ENCODE peak calls at places on chromosomes 1 and 21, in five cellular contexts. K is suprapubic skin, T is spleen, C is stomach, X is HCT116. R is an unnamed sample.

GRCh38 chr1:192363177-192363576 is 46.4 kb downstream of the RGS21 start:
- DNase-seq in K (no peak), T (no peak), C (no peak), X (no peak), R (no peak)

GRCh38 chr1:58908539-58909161 is 124.8 kb upstream of the JUN start:
- DNase-seq in K (no peak), T (no peak), C (no peak), X (no peak), R (no peak)

GRCh38 chr1:42336978-42337377 is 1.9 kb upstream of the FOXJ3 start:
- DNase-seq in K (no peak), T (no peak), C (no peak), X (no peak), R (no peak)

GRCh38 chr1:84774674-84775548 is 84.7 kb upstream of the SSX2IP start:
- DNase-seq in K (no peak), T (no peak), C (no peak), X (no peak), R (no peak)

GRCh38 chr1:194447635-194448034 is 1261.2 kb upstream of the B3GALT2 start:
- DNase-seq in K (no peak), T (no peak), C (no peak), X (no peak), R (no peak)

GRCh38 chr1:85692730-85693314 is 15.4 kb downstream of the ZNHIT6 start:
- DNase-seq in K (no peak), T (no peak), C (no peak), X (peak), R (no peak)

GRCh38 chr1:33348676-33349080 is 27.8 kb upstream of the A3GALT2 start:
- DNase-seq in K (no peak), T (peak), C (no peak), X (no peak), R (no peak)

GRCh38 chr1:197675475-197676324 is 99.6 kb downstream of the DENND1B start:
- DNase-seq in K (no peak), T (no peak), C (no peak), X (no peak), R (no peak)

GRCh38 chr1:38932496-38933014 is 9.1 kb downstream of the RHBDL2 start:
- DNase-seq in K (no peak), T (no peak), C (no peak), X (no peak), R (no peak)

GRCh38 chr1:1763657-1764621 is 14.3 kb downstream of the NADK start:
- DNase-seq in K (no peak), T (peak), C (peak), X (no peak), R (no peak)

GRCh38 chr1:156076609-156077429 is 5.4 kb downstream of the MEX3A start:
- DNase-seq in K (no peak), T (peak), C (no peak), X (no peak), R (peak)

GRCh38 chr21:14545906-14546480 is at the start of gene SAMSN1:
- DNase-seq in K (no peak), T (peak), C (peak), X (no peak), R (no peak)
- TF ChIP-seq POLR2A in K (no peak), T (peak), C (no peak), X (no peak), R (peak)

GRCh38 chr1:167168424-167168823 is 52.3 kb upstream of the POU2F1 start:
- DNase-seq in K (no peak), T (no peak), C (no peak), X (no peak), R (no peak)

GRCh38 chr1:167166703-167167100 is 54.0 kb upstream of the POU2F1 start:
- DNase-seq in K (no peak), T (no peak), C (no peak), X (no peak), R (no peak)

GRCh38 chr1:167165219-167165618 is 55.5 kb upstream of the POU2F1 start:
- DNase-seq in K (no peak), T (no peak), C (no peak), X (no peak), R (no peak)

GRCh38 chr1:167169642-167170041 is 51.0 kb upstream of the POU2F1 start:
- DNase-seq in K (no peak), T (no peak), C (no peak), X (no peak), R (no peak)

DNA sequence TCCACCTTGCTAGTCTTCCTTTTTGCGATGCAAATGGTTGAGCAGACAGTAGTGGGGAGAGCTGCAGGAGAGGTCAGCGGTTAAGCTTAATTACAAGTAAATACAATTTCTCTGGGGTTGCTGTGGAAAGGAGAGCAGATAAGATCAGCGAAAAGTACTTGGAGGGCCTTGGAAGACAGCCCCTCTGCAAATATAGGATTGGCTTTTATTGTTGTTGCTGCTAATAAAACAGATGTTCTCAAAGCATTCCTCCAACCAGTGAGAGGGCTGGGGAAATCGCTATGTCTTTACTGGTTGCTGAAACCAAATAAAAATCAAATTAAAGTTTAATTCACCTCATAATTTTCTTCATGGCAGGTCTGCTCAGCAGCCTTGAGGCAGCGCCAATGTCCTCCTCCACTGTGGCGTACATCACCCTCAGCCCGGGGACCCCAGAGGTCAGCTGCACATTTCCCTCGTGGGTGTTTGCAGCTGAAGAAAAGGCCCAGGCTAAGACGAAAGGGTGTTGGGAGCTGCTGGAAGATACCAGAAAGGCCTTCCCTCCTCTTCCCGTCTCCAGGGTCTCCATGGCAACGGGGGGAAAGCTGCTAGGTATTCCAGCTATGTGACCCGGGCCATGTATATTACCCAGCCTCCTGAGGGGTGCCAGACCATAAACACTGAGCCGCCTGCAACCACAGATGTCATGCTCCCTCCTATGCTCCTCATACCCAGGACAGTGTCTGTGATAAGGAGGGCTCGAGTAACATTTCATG is 54.6 kb upstream of the POU2F1 start:
- DNase-seq in K (no peak), T (no peak), C (no peak), X (no peak), R (no peak)
- TF ChIP-seq POLR2AphosphoS5 in K (no peak), T (no peak), C (no peak), X (no peak), R (no peak)

GRCh38 chr1:6249732-6250689 is 6.0 kb downstream of the HES3 start:
- DNase-seq in K (no peak), T (no peak), C (no peak), X (no peak), R (no peak)

GRCh38 chr1:6251681-6252373 is 7.8 kb downstream of the HES3 start:
- DNase-seq in K (no peak), T (no peak), C (no peak), X (no peak), R (no peak)

GRCh38 chr1:6252374-6252710 is 8.4 kb downstream of the HES3 start:
- DNase-seq in K (no peak), T (no peak), C (no peak), X (no peak), R (no peak)

GRCh38 chr1:6253380-6253779 is 7.5 kb downstream of the GPR153 start:
- DNase-seq in K (no peak), T (no peak), C (no peak), X (no peak), R (no peak)

GRCh38 chr1:6251233-6251632 is 7.3 kb downstream of the HES3 start:
- DNase-seq in K (no peak), T (no peak), C (no peak), X (no peak), R (no peak)
- TF ChIP-seq POLR2A in K (no peak), T (no peak), C (no peak), X (no peak), R (no peak)

GRCh38 chr1:219733511-219733910 is 120.6 kb upstream of the ZC3H11B start:
- DNase-seq in K (no peak), T (no peak), C (no peak), X (no peak), R (no peak)
- TF ChIP-seq POLR2AphosphoS5 in K (no peak), T (no peak), C (no peak), X (no peak), R (no peak)

GRCh38 chr1:201502511-201502857 is 4.4 kb downstream of the CSRP1 start:
- DNase-seq in K (no peak), T (peak), C (no peak), X (no peak), R (no peak)

GRCh38 chr1:201504799-201505504 is 2.0 kb downstream of the CSRP1 start:
- DNase-seq in K (no peak), T (peak), C (no peak), X (no peak), R (no peak)

GRCh38 chr1:201501812-201502510 is 5.0 kb downstream of the CSRP1 start:
- DNase-seq in K (no peak), T (peak), C (no peak), X (no peak), R (no peak)

GRCh38 chr1:201504179-201504631 is 2.7 kb downstream of the CSRP1 start:
- DNase-seq in K (no peak), T (no peak), C (no peak), X (no peak), R (no peak)

DNA sequence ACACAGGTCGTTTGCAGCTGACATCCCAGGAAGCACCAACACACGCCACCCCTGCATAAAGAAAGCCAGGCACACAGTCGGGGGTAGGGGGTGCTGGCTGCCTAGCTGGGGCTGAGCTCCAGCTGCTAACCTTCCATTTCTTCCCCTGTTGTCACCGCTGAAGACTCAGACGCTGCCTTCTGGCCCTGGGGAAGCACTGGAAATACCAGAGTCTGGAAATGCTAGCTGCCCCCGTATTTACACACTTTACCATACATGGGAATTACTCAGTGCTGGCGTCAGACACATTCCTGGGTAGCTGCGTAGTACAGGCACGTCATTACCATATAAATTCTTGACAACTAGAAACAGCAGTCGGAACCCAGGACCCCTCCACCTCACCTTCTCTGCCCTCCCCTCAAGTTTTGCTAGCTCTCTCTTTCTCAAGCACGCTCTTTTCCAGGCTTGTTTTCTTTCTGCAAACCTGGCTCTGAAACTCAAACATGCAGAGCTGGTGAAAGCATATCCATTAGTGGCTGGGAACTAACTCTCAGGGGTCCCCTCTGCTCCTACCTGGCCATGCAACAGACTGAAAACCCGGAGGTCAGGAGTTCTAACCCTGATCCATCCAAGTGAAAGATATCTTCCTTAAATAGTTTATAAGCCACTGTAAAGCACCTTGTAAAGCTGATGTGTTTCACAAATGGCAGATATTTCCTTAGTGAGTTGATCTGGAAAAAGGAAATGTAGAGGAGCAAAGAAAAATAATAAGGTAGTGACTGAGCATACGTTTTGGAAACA is 3.3 kb downstream of the CSRP1 start:
- DNase-seq in K (no peak), T (peak), C (peak), X (no peak), R (no peak)
- TF ChIP-seq POLR2A in K (no peak), T (no peak), C (no peak), X (no peak), R (no peak)

DNA sequence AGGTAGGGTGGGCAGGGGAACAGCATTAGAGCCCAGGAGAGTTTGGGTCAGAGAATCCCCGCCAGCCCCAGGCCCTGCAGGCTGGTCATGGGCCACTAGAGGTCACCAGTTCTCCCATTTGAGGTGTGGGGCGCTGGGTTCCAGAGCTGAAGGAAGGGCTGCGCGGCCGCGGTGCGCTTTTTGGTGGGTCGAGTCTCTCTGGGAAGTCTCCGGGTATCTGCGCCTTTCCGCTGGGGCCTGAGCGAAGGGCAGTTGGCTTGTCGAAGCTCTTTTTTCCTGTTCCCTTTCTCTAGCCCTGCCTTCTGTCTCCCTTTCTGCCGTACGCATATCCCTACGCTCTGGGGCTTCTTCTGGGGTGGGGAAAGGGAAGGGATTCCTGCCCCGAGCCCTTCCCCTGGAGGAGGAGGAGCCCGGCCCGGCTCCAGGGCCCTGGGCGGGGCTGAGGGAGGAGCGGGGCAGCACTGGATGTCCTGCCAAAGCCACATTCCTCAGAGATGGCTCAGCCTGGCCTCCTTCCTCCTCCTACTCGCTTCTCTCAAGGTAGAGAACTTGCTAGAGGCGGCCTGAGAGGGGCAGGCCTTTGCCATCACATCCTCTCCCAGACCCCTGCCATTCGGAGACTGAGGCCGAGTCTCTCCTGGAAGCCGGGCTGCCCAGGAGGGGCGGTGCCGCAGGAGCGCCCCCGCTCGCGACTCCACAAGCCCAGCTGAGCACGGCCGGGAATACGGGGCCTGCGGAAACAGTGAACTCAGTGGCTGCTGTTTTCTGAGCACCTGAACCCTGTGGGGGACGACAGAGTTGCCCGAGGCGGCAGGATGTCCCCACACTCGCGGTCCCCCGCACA is 12.0 kb downstream of the ADAMTSL4 start:
- DNase-seq in K (peak), T (peak), C (peak), X (peak), R (no peak)
- TF ChIP-seq POLR2AphosphoS5 in K (peak), T (peak), C (peak), X (peak), R (no peak)

GRCh38 chr1:61392417-61393242 is 310.3 kb downstream of the NFIA start:
- DNase-seq in K (no peak), T (no peak), C (no peak), X (no peak), R (no peak)
- TF ChIP-seq POLR2A in K (no peak), T (no peak), C (no peak), X (no peak), R (no peak)

GRCh38 chr21:45225741-45226327 is 61.9 kb downstream of the POFUT2 start:
- DNase-seq in K (no peak), T (no peak), C (no peak), X (no peak), R (no peak)
- TF ChIP-seq POLR2AphosphoS5 in K (no peak), T (no peak), C (no peak), X (no peak), R (no peak)

GRCh38 chr1:154974086-154974807 is at the start of gene CKS1B:
- DNase-seq in K (peak), T (peak), C (peak), X (peak), R (peak)
- TF ChIP-seq POLR2A in K (no peak), T (peak), C (no peak), X (no peak), R (peak)

GRCh38 chr1:219564072-219564471 is 48.8 kb downstream of the ZC3H11B start:
- DNase-seq in K (no peak), T (no peak), C (no peak), X (no peak), R (no peak)

GRCh38 chr1:219555031-219555667 is 57.8 kb downstream of the ZC3H11B start:
- DNase-seq in K (no peak), T (no peak), C (no peak), X (no peak), R (no peak)

GRCh38 chr1:219563568-219563967 is 49.3 kb downstream of the ZC3H11B start:
- DNase-seq in K (no peak), T (no peak), C (no peak), X (no peak), R (no peak)

GRCh38 chr1:219555802-219556201 is 57.1 kb downstream of the ZC3H11B start:
- DNase-seq in K (no peak), T (no peak), C (no peak), X (no peak), R (no peak)

DNA sequence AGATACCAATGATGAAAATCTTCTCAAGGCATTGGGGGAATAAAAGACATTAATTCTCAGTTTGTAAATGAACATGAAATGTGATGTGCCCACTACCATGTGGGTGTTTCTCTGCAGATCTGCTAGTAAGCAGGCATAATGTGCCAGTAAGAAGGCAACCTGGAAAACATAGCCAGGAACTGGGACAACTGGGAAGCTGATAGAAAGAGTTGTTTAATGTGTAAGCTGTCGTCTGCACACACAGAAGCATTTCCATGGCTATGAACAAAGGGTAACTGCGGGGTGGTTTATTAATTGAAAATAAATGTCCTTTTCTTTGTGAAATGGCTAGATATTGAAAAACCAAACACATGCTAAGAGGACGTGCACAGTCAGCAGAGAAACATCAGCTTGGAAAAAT is 52.0 kb downstream of the ZC3H11B start:
- DNase-seq in K (no peak), T (no peak), C (no peak), X (no peak), R (no peak)
- TF ChIP-seq POLR2AphosphoS5 in K (no peak), T (no peak), C (no peak), X (no peak), R (no peak)